ENCODE peak calls at places on chromosomes 11 and 22, in four cellular contexts. One of them, this sample, is unnamed.

GRCh38 chr11:11346249-11346648 is 6.8 kb downstream of the CSNK2A3 start:
- DNase-seq in suprapubic skin: no peak
- DNase-seq in mucosa of gallbladder: no peak
- DNase-seq in C1 segment of cervical spinal cord: no peak
- DNase-seq in this sample: no peak

GRCh38 chr11:38315151-38315550 is 1717.1 kb upstream of the RAG2 start:
- DNase-seq in suprapubic skin: no peak
- DNase-seq in mucosa of gallbladder: no peak
- DNase-seq in C1 segment of cervical spinal cord: no peak
- DNase-seq in this sample: no peak

GRCh38 chr11:48040830-48041444 is 60.6 kb downstream of the PTPRJ start:
- DNase-seq in suprapubic skin: no peak
- DNase-seq in mucosa of gallbladder: no peak
- DNase-seq in C1 segment of cervical spinal cord: no peak
- DNase-seq in this sample: no peak

GRCh38 chr11:121194731-121195596 is 93.9 kb downstream of the TECTA start:
- DNase-seq in suprapubic skin: no peak
- DNase-seq in mucosa of gallbladder: peak; percentile 68
- DNase-seq in C1 segment of cervical spinal cord: peak; percentile 10
- DNase-seq in this sample: no peak

GRCh38 chr11:79439893-79440450 is 858 bp downstream of the TENM4 start:
- DNase-seq in suprapubic skin: peak; percentile 67
- DNase-seq in mucosa of gallbladder: no peak
- DNase-seq in C1 segment of cervical spinal cord: peak; percentile 48
- DNase-seq in this sample: no peak

GRCh38 chr22:24975813-24976341 is 23.4 kb downstream of the KIAA1671 start:
- DNase-seq in suprapubic skin: peak; percentile 80
- DNase-seq in mucosa of gallbladder: no peak
- DNase-seq in C1 segment of cervical spinal cord: peak; percentile 30
- DNase-seq in this sample: no peak

GRCh38 chr11:118607401-118608267 is at the start of gene PHLDB1:
- DNase-seq in suprapubic skin: peak; percentile 83
- DNase-seq in mucosa of gallbladder: no peak
- DNase-seq in C1 segment of cervical spinal cord: peak; percentile 78
- DNase-seq in this sample: peak; percentile 90

GRCh38 chr22:47093720-47094119 is 331.3 kb downstream of the TBC1D22A start:
- DNase-seq in suprapubic skin: no peak
- DNase-seq in mucosa of gallbladder: no peak
- DNase-seq in C1 segment of cervical spinal cord: no peak
- DNase-seq in this sample: no peak

GRCh38 chr11:82978422-82979099 is 77.0 kb downstream of the DDIAS start:
- DNase-seq in suprapubic skin: no peak
- DNase-seq in mucosa of gallbladder: no peak
- DNase-seq in C1 segment of cervical spinal cord: no peak
- DNase-seq in this sample: no peak

GRCh38 chr11:3773180-3773579 is 24.2 kb downstream of the NUP98 start:
- DNase-seq in suprapubic skin: no peak
- DNase-seq in mucosa of gallbladder: no peak
- DNase-seq in C1 segment of cervical spinal cord: no peak
- DNase-seq in this sample: no peak

GRCh38 chr11:44246726-44247125 is 63.2 kb downstream of the ALX4 start:
- DNase-seq in suprapubic skin: no peak
- DNase-seq in mucosa of gallbladder: no peak
- DNase-seq in C1 segment of cervical spinal cord: no peak
- DNase-seq in this sample: no peak

GRCh38 chr11:32033067-32033466 is 57.8 kb upstream of the RCN1 start:
- DNase-seq in suprapubic skin: no peak
- DNase-seq in mucosa of gallbladder: no peak
- DNase-seq in C1 segment of cervical spinal cord: no peak
- DNase-seq in this sample: no peak

GRCh38 chr22:45430871-45431270 is 17.4 kb downstream of the RIBC2 start:
- DNase-seq in suprapubic skin: peak; percentile 54
- DNase-seq in mucosa of gallbladder: no peak
- DNase-seq in C1 segment of cervical spinal cord: no peak
- DNase-seq in this sample: no peak

GRCh38 chr11:40388097-40388818 is 1071.2 kb downstream of the LRRC4C start:
- DNase-seq in suprapubic skin: no peak
- DNase-seq in mucosa of gallbladder: no peak
- DNase-seq in C1 segment of cervical spinal cord: no peak
- DNase-seq in this sample: no peak

GRCh38 chr11:110297726-110298297 is 1.4 kb upstream of the RDX start:
- DNase-seq in suprapubic skin: no peak
- DNase-seq in mucosa of gallbladder: no peak
- DNase-seq in C1 segment of cervical spinal cord: no peak
- DNase-seq in this sample: no peak

GRCh38 chr11:27525824-27526516 is 19.4 kb upstream of the LIN7C start:
- DNase-seq in suprapubic skin: no peak
- DNase-seq in mucosa of gallbladder: no peak
- DNase-seq in C1 segment of cervical spinal cord: no peak
- DNase-seq in this sample: no peak

GRCh38 chr11:79308429-79308828 is 132.4 kb downstream of the TENM4 start:
- DNase-seq in suprapubic skin: no peak
- DNase-seq in mucosa of gallbladder: no peak
- DNase-seq in C1 segment of cervical spinal cord: no peak
- DNase-seq in this sample: no peak

GRCh38 chr11:57776101-57776511 is 14.5 kb downstream of the CTNND1 start:
- DNase-seq in suprapubic skin: no peak
- DNase-seq in mucosa of gallbladder: no peak
- DNase-seq in C1 segment of cervical spinal cord: no peak
- DNase-seq in this sample: no peak

GRCh38 chr11:100777118-100777517 is 90.0 kb downstream of the ARHGAP42 start:
- DNase-seq in suprapubic skin: no peak
- DNase-seq in mucosa of gallbladder: peak; percentile 61
- DNase-seq in C1 segment of cervical spinal cord: no peak
- DNase-seq in this sample: no peak

GRCh38 chr11:63961608-63962412 is 12.6 kb upstream of the COX8A start:
- DNase-seq in suprapubic skin: no peak
- DNase-seq in mucosa of gallbladder: no peak
- DNase-seq in C1 segment of cervical spinal cord: no peak
- DNase-seq in this sample: no peak

GRCh38 chr11:41612415-41612814 is 153.0 kb upstream of the LRRC4C start:
- DNase-seq in suprapubic skin: no peak
- DNase-seq in mucosa of gallbladder: no peak
- DNase-seq in C1 segment of cervical spinal cord: no peak
- DNase-seq in this sample: no peak

GRCh38 chr11:122215244-122215992 is 99.4 kb upstream of the BLID start:
- DNase-seq in suprapubic skin: peak; percentile 79
- DNase-seq in mucosa of gallbladder: peak; percentile 78
- DNase-seq in C1 segment of cervical spinal cord: peak; percentile 69
- DNase-seq in this sample: peak; percentile 83

GRCh38 chr22:40469181-40469580 is 98.8 kb downstream of the SGSM3 start:
- DNase-seq in suprapubic skin: no peak
- DNase-seq in mucosa of gallbladder: no peak
- DNase-seq in C1 segment of cervical spinal cord: no peak
- DNase-seq in this sample: no peak

GRCh38 chr22:40955516-40955915 is 4.3 kb downstream of the RBX1 start:
- DNase-seq in suprapubic skin: no peak
- DNase-seq in mucosa of gallbladder: no peak
- DNase-seq in C1 segment of cervical spinal cord: no peak
- DNase-seq in this sample: no peak

GRCh38 chr11:118911880-118912741 is 13.6 kb downstream of the BCL9L start:
- DNase-seq in suprapubic skin: peak; percentile 95
- DNase-seq in mucosa of gallbladder: peak; percentile 67
- DNase-seq in C1 segment of cervical spinal cord: no peak
- DNase-seq in this sample: peak; percentile 20

This sample was measured in amygdala.